ENCODE peak calls at places on chromosomes 13 and 19, in four cellular contexts. M, Z, G and C are unnamed samples.

GRCh38 chr19:57778358-57778757 is 8.9 kb downstream of the ZNF586 start:
- DNase-seq in M (no peak), Z (no peak), G (no peak), C (no peak)

GRCh38 chr19:38508507-38508906 is 75.0 kb downstream of the RYR1 start:
- DNase-seq in M (no peak), Z (no peak), G (no peak), C (no peak)

GRCh38 chr13:71290963-71291937 is 575.8 kb downstream of the DACH1 start:
- DNase-seq in M (no peak), Z (no peak), G (no peak), C (no peak)

GRCh38 chr13:33410619-33411018 is 125.1 kb upstream of the STARD13 start:
- DNase-seq in M (no peak), Z (no peak), G (no peak), C (no peak)

GRCh38 chr13:92821324-92821723 is 405.3 kb upstream of the GPC6 start:
- DNase-seq in M (no peak), Z (no peak), G (no peak), C (no peak)

GRCh38 chr19:28026636-28027035 is 1186.3 kb downstream of the UQCRFS1 start:
- DNase-seq in M (peak; percentile 1), Z (no peak), G (no peak), C (no peak)

GRCh38 chr13:95481051-95481775 is 71.3 kb upstream of the CLDN10 start:
- DNase-seq in M (no peak), Z (no peak), G (no peak), C (no peak)

GRCh38 chr13:44848956-44849748 is 140.1 kb downstream of the NUFIP1 start:
- DNase-seq in M (peak; percentile 56), Z (no peak), G (no peak), C (no peak)

GRCh38 chr19:6446452-6446851 is 12.9 kb upstream of the SLC25A41 start:
- DNase-seq in M (no peak), Z (no peak), G (no peak), C (no peak)

GRCh38 chr13:105655046-105655445 is 880.4 kb downstream of the EFNB2 start:
- DNase-seq in M (no peak), Z (no peak), G (peak; percentile 48), C (no peak)

GRCh38 chr13:40388617-40389016 is 277.8 kb downstream of the FOXO1 start:
- DNase-seq in M (no peak), Z (peak; percentile 62), G (peak; percentile 35), C (no peak)

GRCh38 chr13:21124853-21125252 is 51.5 kb downstream of the SKA3 start:
- DNase-seq in M (no peak), Z (no peak), G (peak; percentile 44), C (no peak)

GRCh38 chr19:51311388-51312257 is at the start of gene IGLON5:
- DNase-seq in M (no peak), Z (no peak), G (no peak), C (no peak)

GRCh38 chr13:110880627-110881026 is 34.2 kb downstream of the ANKRD10 start:
- DNase-seq in M (no peak), Z (no peak), G (no peak), C (no peak)

GRCh38 chr19:20661150-20661819 is at the start of gene ZNF626:
- DNase-seq in M (peak; percentile 99), Z (peak; percentile 98), G (peak; percentile 91), C (peak; percentile 98)

GRCh38 chr13:23754506-23754905 is 134.7 kb downstream of the MIPEP start:
- DNase-seq in M (no peak), Z (no peak), G (no peak), C (no peak)

GRCh38 chr13:34847751-34848150 is 94.3 kb upstream of the NBEA start:
- DNase-seq in M (no peak), Z (no peak), G (no peak), C (no peak)

GRCh38 chr13:89967701-89968100 is 1379.8 kb upstream of the MIR17HG start:
- DNase-seq in M (no peak), Z (no peak), G (no peak), C (no peak)

GRCh38 chr19:4914736-4915501 is 5.6 kb downstream of the UHRF1 start:
- DNase-seq in M (no peak), Z (no peak), G (peak; percentile 77), C (no peak)
- H3K4me3 ChIP-seq in M (no peak overlapping the region), Z (no peak overlapping the region), G (no peak overlapping the region), C (no peak overlapping the region)

GRCh38 chr19:16146112-16146511 is 2.6 kb downstream of the HSH2D start:
- DNase-seq in M (no peak), Z (no peak), G (no peak), C (no peak)
- H3K4me3 ChIP-seq in M (no peak overlapping the region), Z (no peak overlapping the region), G (no peak overlapping the region), C (no peak overlapping the region)

GRCh38 chr19:41706741-41707501 is 1.5 kb upstream of the CEACAM5 start:
- DNase-seq in M (no peak), Z (no peak), G (no peak), C (no peak)
- H3K4me3 ChIP-seq in M (no peak overlapping the region), Z (no peak overlapping the region), G (no peak overlapping the region), C (no peak overlapping the region)

DNA sequence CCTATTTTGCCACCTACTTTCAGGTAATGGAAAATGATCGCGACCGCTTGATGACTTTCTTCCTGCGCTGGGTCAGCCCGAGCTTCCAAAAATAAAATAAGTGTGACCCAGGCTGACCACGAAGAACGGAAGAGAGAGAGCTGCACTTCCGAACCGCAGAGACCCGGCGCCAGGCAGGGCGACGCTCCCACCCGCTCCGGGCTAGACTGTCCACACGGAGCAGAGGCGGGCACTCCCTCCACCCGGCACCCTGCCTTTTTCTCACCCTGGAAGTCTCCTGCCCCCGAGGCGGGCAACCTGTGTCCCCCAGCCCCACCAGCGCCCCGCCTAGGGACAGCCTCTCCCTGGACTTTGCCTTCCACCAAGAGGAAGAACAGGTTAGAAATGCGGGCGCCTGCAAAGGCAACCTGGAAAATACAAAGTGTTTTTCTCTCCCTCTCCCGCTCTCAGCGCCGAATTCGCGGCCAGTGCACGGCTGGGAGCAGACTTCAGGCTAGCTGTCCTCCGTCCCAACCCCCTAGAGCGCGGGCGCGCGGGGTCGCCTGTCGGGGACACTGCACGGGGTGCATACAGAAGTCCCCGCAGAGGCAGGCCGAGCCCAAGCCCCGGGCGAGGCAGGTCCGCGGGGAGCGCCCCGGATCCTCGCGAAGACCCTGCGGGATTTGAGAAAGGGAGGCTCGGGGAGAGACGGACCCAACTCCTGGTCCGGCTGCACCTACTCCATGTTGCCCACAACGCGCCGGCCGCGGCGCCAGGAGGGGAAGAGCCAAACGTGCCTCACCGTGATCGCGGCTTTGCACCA is 884 bp downstream of the SPRY2 start:
- DNase-seq in M (peak; percentile 64), Z (peak; percentile 74), G (no peak), C (no peak)
- H3K4me3 ChIP-seq in M (peak overlapping the region; percentile 88), Z (peak overlapping the region; percentile 73), G (peak overlapping the region; percentile 74), C (peak overlapping the region; percentile 82)

DNA sequence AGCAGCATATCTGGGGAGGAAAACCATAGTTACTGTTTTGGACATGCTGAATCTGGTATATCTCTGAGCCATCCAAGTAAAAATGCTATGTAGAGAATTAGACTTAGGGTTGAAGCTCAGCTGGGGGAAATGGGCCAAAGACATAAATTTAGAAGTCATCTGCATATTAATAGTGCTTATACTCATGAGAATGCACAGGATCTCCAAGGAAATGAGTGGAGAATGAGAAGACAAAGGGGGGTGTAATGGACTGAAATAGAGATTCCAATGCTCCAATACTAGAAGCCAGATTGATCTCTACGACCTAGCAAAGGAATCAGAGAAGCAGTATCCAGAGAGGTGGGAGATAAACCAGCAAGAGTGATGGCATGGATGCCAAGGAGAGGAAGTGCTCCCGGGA is 10.3 kb upstream of the FAM124A start:
- DNase-seq in M (no peak), Z (no peak), G (no peak), C (no peak)
- H3K4me3 ChIP-seq in M (no peak overlapping the region), Z (no peak overlapping the region), G (no peak overlapping the region), C (no peak overlapping the region)

GRCh38 chr19:44142014-44142523 is 715 bp downstream of the ZNF234 start:
- DNase-seq in M (no peak), Z (no peak), G (peak; percentile 21), C (no peak)
- H3K4me3 ChIP-seq in M (peak overlapping the region; percentile 95), Z (peak overlapping the region; percentile 81), G (peak overlapping the region; percentile 80), C (peak overlapping the region; percentile 69)

DNA sequence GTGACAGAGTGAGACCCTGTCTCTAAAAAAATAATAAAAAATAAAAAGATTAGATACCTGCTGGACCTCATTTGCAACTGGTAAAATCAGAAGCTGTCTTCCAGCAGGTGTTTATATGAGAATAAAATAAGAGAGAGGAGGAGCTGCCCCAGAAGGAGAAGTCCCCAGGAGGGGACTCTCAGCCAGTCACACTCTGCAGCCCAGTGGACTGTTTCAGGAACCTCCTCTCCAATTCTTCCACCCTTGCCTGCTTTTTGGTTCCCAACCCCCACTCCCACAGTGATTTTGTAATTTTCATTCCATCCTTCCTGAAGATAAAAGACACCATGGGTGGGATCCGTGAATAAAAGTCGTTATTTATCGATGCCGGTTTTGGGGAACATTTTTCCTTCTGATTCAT is 56.9 kb upstream of the TSHZ3 start:
- DNase-seq in M (no peak), Z (no peak), G (no peak), C (no peak)
- H3K4me3 ChIP-seq in M (no peak overlapping the region), Z (no peak overlapping the region), G (no peak overlapping the region), C (no peak overlapping the region)